ENCODE peak calls at places on chromosome 15, in seven cellular contexts. D is AG04450, V is heart left ventricle, Q is fibroblast of lung, B is right lobe of liver, F is left ventricle myocardium inferior, S is suprapubic skin. E is an unnamed sample.

GRCh38 chr15:77870195-77871065 is 207.1 kb downstream of the TBC1D2B start:
- DNase-seq in V (peak), Q (peak), S (peak), B (peak), F (peak), D (peak), E (no peak)

GRCh38 chr15:94110476-94111130 is 120.8 kb upstream of the MCTP2 start:
- DNase-seq in F (no peak), S (no peak), D (peak), Q (no peak), B (no peak), V (no peak), E (no peak)

GRCh38 chr15:75904241-75904631 is 558 bp downstream of the FBXO22 start:
- DNase-seq in S (no peak), D (no peak), V (no peak), B (peak), Q (peak), F (no peak), E (no peak)

GRCh38 chr15:68721886-68722285 is 98.8 kb downstream of the ANP32A start:
- DNase-seq in Q (no peak), V (no peak), F (no peak), S (no peak), B (no peak), D (no peak), E (no peak)

GRCh38 chr15:50390549-50391264 is 33.5 kb upstream of the USP8 start:
- DNase-seq in Q (no peak), D (no peak), F (no peak), V (no peak), B (no peak), S (no peak), E (no peak)

GRCh38 chr15:68784206-68784605 is 36.5 kb downstream of the ANP32A start:
- DNase-seq in B (no peak), V (no peak), S (peak), D (no peak), Q (no peak), F (no peak), E (peak)

GRCh38 chr15:72342385-72342784 is 22.4 kb upstream of the CELF6 start:
- DNase-seq in F (no peak), B (no peak), Q (peak), V (no peak), S (no peak), D (no peak), E (no peak)

GRCh38 chr15:38308797-38309196 is 56.2 kb downstream of the SPRED1 start:
- DNase-seq in V (no peak), B (no peak), Q (no peak), D (no peak), S (no peak), F (no peak), E (no peak)

GRCh38 chr15:90049666-90050604 is 48.8 kb downstream of the ZNF710 start:
- DNase-seq in V (no peak), Q (no peak), B (no peak), F (no peak), S (no peak), D (no peak), E (no peak)

GRCh38 chr15:77266708-77267387 is 153.1 kb downstream of the PEAK1 start:
- DNase-seq in V (no peak), Q (no peak), B (no peak), D (no peak), F (no peak), S (no peak), E (no peak)

GRCh38 chr15:57743424-57743823 is 36.9 kb downstream of the POLR2M start:
- DNase-seq in D (no peak), B (no peak), V (no peak), Q (no peak), S (no peak), F (no peak), E (no peak)

GRCh38 chr15:90418627-90419026 is 30.6 kb downstream of the IQGAP1 start:
- DNase-seq in B (no peak), V (no peak), S (no peak), D (no peak), F (no peak), Q (no peak), E (no peak)

GRCh38 chr15:70062321-70062956 is 35.3 kb downstream of the TLE3 start:
- DNase-seq in S (no peak), V (peak), F (peak), D (peak), Q (peak), B (peak), E (no peak)

GRCh38 chr15:39301589-39301999 is 279.3 kb upstream of the THBS1 start:
- DNase-seq in V (no peak), F (no peak), D (no peak), S (no peak), Q (peak), B (no peak), E (no peak)

DNA sequence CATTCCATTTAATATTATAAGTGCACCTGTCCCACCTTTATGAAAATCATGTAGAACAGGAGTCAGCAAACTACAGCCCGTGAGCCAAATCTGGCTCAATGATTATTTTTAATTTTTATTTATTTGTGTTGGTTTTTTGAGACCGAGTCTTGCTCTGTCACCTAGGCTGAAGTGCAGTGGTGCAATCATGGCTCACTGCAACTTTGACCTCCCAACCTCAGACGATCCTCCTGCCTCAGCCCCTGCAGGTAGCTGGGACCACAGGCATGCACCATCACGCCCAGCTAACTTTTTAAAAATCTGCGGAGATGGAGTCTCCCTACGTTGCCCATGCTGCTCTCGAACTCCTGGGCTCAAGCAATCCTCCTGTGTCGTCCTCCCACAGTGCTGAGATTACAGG is 42.0 kb downstream of the MYO1E start:
- DNase-seq in S (no peak), B (no peak), V (no peak), F (no peak), D (no peak), Q (no peak), E (no peak)
- H3K27ac ChIP-seq in S (no peak), B (peak), V (no peak), F (no peak), D (no peak), Q (peak), E (no peak)

GRCh38 chr15:88804257-88804656 is 1.0 kb downstream of the ACAN start:
- DNase-seq in S (no peak), F (no peak), B (no peak), D (no peak), V (no peak), Q (no peak), E (no peak)
- H3K4me3 ChIP-seq in S (no peak), F (no peak), B (no peak), D (no peak), V (no peak), Q (no peak), E (peak)

GRCh38 chr15:79130535-79131130 is 40.1 kb upstream of the RASGRF1 start:
- DNase-seq in S (no peak), V (no peak), Q (no peak), B (no peak), D (no peak), F (no peak), E (no peak)
- TF ChIP-seq CTCF in S (no peak), V (no peak), Q (no peak), B (no peak), D (no peak), F (no peak), E (no peak)

GRCh38 chr15:99306694-99307338 is 55.5 kb downstream of the LRRC28 start:
- DNase-seq in V (peak), F (no peak), D (no peak), B (peak), S (no peak), Q (peak), E (no peak)
- H3K27ac ChIP-seq in V (peak), F (peak), D (no peak), B (peak), S (peak), Q (no peak), E (peak)

GRCh38 chr15:31977812-31978662 is 52.3 kb upstream of the CHRNA7 start:
- DNase-seq in D (no peak), S (no peak), Q (peak), B (no peak), F (peak), V (peak), E (no peak)
- H3K4me3 ChIP-seq in D (no peak), S (no peak), Q (no peak), B (no peak), F (no peak), V (no peak), E (no peak)

DNA sequence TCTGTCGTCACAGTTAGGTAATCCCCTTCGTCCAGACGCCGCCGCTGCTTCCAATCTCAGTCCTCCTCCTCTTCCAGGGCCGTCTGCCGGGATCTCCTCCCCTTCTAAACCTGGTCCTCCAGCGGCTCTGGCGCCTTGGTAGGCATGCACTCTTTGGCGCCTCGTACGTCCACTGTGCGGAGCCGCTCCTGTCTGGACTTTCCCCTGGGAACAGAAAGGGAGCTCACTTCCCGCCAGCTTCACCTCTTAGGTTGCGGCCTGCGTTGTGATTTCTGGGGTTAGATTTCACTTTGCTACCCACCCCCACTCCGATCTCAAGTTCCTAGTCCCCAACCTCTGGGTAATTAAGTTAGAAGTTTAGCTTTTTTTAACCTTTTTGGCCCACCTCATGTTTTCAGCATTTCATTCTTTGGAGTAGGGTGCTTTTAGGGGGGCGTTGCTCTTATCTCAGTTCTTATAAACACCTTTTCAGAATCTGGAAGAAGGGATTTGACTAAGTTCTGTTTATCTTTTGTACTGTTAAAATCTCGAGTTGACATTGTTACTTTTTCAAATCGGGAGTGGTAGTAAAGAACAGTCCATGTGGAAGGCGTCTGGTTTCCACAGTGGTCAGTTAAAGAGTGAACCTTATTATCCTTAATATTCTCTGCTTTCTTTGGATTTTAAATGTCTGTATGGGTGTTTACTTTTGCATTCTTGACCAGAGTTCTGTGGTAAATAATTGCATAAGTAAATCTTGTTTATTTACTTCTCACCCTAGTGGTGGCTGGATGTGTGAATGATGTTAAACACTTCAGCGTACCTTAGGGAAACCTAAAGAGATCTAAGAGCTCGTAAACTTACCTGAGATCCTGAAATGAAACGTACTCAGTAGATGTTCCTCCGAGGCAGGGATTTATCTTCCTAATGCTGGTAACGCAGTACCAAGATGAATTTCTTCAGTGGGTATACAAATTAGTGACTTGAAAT is 611 bp downstream of the CTDSPL2 start:
- DNase-seq in Q (no peak), V (no peak), F (no peak), S (no peak), D (no peak), B (no peak), E (no peak)
- TF ChIP-seq CTCF in Q (no peak), V (no peak), F (no peak), S (no peak), D (no peak), B (no peak), E (no peak)

GRCh38 chr15:101521563-101521962 is 32.1 kb upstream of the PCSK6 start:
- DNase-seq in B (no peak), F (no peak), Q (no peak), S (no peak), D (no peak), V (no peak), E (no peak)
- H3K27ac ChIP-seq in B (no peak), F (no peak), Q (no peak), S (no peak), D (no peak), V (no peak), E (no peak)

GRCh38 chr15:73617310-73617709 is 15.9 kb downstream of the NPTN start:
- DNase-seq in Q (no peak), V (no peak), B (no peak), S (no peak), F (no peak), D (no peak), E (no peak)

GRCh38 chr15:73621286-73621826 is 11.8 kb downstream of the NPTN start:
- DNase-seq in F (no peak), Q (no peak), B (no peak), D (no peak), V (no peak), S (no peak), E (no peak)

GRCh38 chr15:73620078-73620477 is 13.1 kb downstream of the NPTN start:
- DNase-seq in B (no peak), F (no peak), V (no peak), Q (no peak), S (no peak), D (no peak), E (no peak)

GRCh38 chr15:73617910-73618309 is 15.3 kb downstream of the NPTN start:
- DNase-seq in Q (no peak), V (no peak), B (no peak), D (no peak), F (no peak), S (no peak), E (no peak)
- H3K4me3 ChIP-seq in Q (no peak), V (no peak), B (no peak), D (no peak), F (no peak), S (no peak), E (no peak)